ENCODE peak calls at places on chromosomes 13 and 19, in six cellular contexts. J is hepatocyte; L is CD4-positive, CD25-positive, alpha-beta regulatory T cell; X is left ventricle myocardium inferior; F is iPS DF 6.9; R is vagina. M is an unnamed sample.
A peak's percentile ranks its signal among the peaks of the same experiment; 100 is the strongest.

GRCh38 chr19:5719274-5719960 is 529 bp downstream of the LONP1 start:
- DNase-seq in L (peak; percentile 36), F (no peak), J (no peak), R (no peak), X (no peak), M (peak; percentile 71)

GRCh38 chr19:56141416-56141992 is 417 bp downstream of the ZNF444 start:
- DNase-seq in X (no peak), R (no peak), L (peak; percentile 54), J (peak; percentile 49), F (no peak), M (peak; percentile 61)

GRCh38 chr13:40589285-40590109 is 76.9 kb downstream of the FOXO1 start:
- DNase-seq in J (no peak), R (no peak), F (no peak), X (no peak), L (no peak), M (peak; percentile 87)

GRCh38 chr13:111049791-111050538 is 65.1 kb upstream of the ARHGEF7 start:
- DNase-seq in X (no peak), L (peak; percentile 16), J (peak; percentile 51), R (peak; percentile 76), F (no peak), M (no peak)

GRCh38 chr19:33472696-33473624 is 48.6 kb downstream of the PEPD start:
- DNase-seq in X (no peak), F (no peak), R (no peak), L (no peak), J (no peak), M (no peak)

GRCh38 chr13:20616059-20616797 is 49.3 kb downstream of the IFT88 start:
- DNase-seq in X (no peak), J (no peak), F (no peak), R (no peak), L (no peak), M (no peak)

GRCh38 chr19:7326105-7326877 is 22.4 kb upstream of the ARHGEF18 start:
- DNase-seq in X (no peak), F (peak; percentile 81), J (peak; percentile 30), L (peak; percentile 54), R (no peak), M (peak; percentile 87)

GRCh38 chr13:27962128-27962841 is 6.8 kb downstream of the CDX2 start:
- DNase-seq in X (no peak), F (no peak), L (no peak), R (no peak), J (peak; percentile 80), M (no peak)

GRCh38 chr19:32355309-32355708 is 9.9 kb downstream of the ZNF507 start:
- DNase-seq in F (no peak), X (no peak), J (no peak), R (no peak), L (no peak), M (no peak)
- H3K36me3 ChIP-seq in F (peaks cover 19% of the 10 kb centered on the region), X (peaks cover 81% of the 10 kb centered on the region), J (no peaks in the 10 kb centered on the region), R (no peaks in the 10 kb centered on the region), L (peaks cover 76% of the 10 kb centered on the region), M (peaks cover 72% of the 10 kb centered on the region)

DNA sequence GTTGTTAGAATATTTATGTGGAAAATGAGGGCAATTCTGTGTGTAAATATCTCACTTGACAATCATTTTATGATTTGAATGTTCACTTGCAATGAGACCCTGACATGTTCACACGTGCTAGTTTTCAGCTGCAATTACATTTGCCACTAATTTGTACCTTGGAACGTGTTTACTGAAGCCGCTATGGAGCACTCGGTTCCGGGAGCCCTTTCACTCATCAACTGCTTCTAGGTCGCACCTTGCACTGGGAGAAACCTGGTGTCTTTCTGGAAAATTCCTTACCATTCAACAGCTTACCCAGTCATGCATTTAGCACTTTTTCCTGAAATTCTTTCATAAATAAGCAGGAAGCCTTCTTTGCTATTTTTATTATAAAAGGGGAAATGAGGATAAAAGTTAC is 229.6 kb downstream of the ZIC5 start:
- DNase-seq in X (no peak), L (no peak), R (no peak), F (no peak), J (no peak), M (no peak)
- H3K27ac ChIP-seq in X (no peak overlapping the region), L (no peak overlapping the region), R (no peak overlapping the region), F (no peak overlapping the region), J (no peak overlapping the region), M (no peak overlapping the region)

DNA sequence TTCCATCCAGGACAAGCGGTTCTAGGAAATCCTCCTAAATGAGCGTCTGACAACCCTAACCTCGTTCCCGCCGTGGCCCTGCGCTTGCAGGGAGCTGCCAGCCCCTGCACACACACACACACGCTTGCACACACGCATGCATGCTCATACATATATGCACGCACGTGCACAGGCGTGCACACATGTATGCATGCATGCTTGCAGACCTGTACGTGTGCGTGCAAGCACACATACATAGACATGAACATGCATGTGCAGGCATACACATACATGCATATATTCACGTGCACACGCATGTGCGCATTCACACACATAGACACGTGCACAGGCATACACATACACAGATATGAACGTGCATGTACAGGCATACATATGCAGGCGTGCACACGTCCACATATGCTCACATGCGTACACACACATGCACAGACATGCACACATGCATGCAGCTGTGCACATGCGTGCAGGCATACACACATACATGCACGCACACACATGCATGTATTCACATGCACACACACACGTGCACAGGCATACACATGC is 35.6 kb downstream of the SMIM24 start:
- DNase-seq in X (no peak), F (no peak), J (no peak), R (no peak), L (no peak), M (no peak)
- H3K36me3 ChIP-seq in X (peaks cover 48% of the 10 kb centered on the region), F (no peaks in the 10 kb centered on the region), J (no peaks in the 10 kb centered on the region), R (no peaks in the 10 kb centered on the region), L (peaks cover 3% of the 10 kb centered on the region), M (no peaks in the 10 kb centered on the region)

GRCh38 chr13:30376426-30377311 is 45.6 kb upstream of the UBE2L5 start:
- DNase-seq in L (peak; percentile 90), X (no peak), F (no peak), R (no peak), J (no peak), M (peak; percentile 91)

GRCh38 chr13:30371649-30372265 is 50.5 kb upstream of the UBE2L5 start:
- DNase-seq in L (peak; percentile 89), F (no peak), J (peak; percentile 78), X (no peak), R (no peak), M (peak; percentile 99)

GRCh38 chr13:30375436-30375835 is 46.9 kb upstream of the UBE2L5 start:
- DNase-seq in R (no peak), F (no peak), L (no peak), J (no peak), X (no peak), M (peak; percentile 77)

GRCh38 chr13:30370916-30371521 is 51.3 kb upstream of the UBE2L5 start:
- DNase-seq in X (no peak), L (no peak), J (no peak), F (no peak), R (no peak), M (no peak)

GRCh38 chr13:30373727-30374126 is 48.6 kb upstream of the UBE2L5 start:
- DNase-seq in R (no peak), X (no peak), F (no peak), L (peak; percentile 70), J (no peak), M (peak; percentile 83)
- H3K27ac ChIP-seq in R (no peak overlapping the region), X (no peak overlapping the region), F (no peak overlapping the region), L (peak overlapping the region; percentile 85), J (no peak overlapping the region), M (peak overlapping the region; percentile 98)

GRCh38 chr19:15453906-15454305 is 4.2 kb upstream of the WIZ start:
- DNase-seq in R (no peak), J (no peak), F (no peak), X (no peak), L (no peak), M (no peak)

GRCh38 chr19:15450528-15450890 is 753 bp upstream of the WIZ start:
- DNase-seq in F (no peak), R (no peak), L (no peak), J (no peak), X (no peak), M (no peak)

GRCh38 chr19:15452111-15453047 is 2.6 kb upstream of the WIZ start:
- DNase-seq in L (no peak), R (peak; percentile 91), J (peak; percentile 86), X (peak; percentile 91), F (peak; percentile 71), M (peak; percentile 65)

GRCh38 chr19:15454371-15454800 is 4.6 kb upstream of the WIZ start:
- DNase-seq in R (no peak), L (no peak), X (no peak), F (no peak), J (no peak), M (no peak)

DNA sequence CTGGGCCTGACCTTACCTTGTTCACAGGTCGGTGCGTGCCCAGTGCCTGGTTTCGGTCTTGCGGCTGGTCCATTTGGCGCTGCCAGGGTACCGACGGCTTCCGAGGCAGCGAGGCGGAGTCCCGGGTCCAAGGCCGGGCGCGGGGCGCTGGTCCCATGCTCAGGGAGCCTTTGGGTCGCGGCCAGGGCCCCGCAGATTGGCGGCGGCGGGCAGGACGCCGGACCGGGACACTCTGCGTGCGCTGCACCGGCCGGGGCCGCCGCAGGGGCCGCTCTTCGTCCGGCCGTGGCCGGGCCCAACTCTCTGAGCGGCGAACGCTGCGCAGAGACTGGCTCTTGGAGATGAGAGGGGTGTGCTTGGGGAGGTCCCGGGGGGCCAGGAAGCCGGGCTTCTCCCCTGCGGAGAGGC is 3.3 kb upstream of the WIZ start:
- DNase-seq in L (no peak), F (no peak), X (no peak), J (peak; percentile 51), R (no peak), M (no peak)
- H3K36me3 ChIP-seq in L (peaks cover 54% of the 10 kb centered on the region), F (no peaks in the 10 kb centered on the region), X (no peaks in the 10 kb centered on the region), J (no peaks in the 10 kb centered on the region), R (no peaks in the 10 kb centered on the region), M (no peaks in the 10 kb centered on the region)

DNA sequence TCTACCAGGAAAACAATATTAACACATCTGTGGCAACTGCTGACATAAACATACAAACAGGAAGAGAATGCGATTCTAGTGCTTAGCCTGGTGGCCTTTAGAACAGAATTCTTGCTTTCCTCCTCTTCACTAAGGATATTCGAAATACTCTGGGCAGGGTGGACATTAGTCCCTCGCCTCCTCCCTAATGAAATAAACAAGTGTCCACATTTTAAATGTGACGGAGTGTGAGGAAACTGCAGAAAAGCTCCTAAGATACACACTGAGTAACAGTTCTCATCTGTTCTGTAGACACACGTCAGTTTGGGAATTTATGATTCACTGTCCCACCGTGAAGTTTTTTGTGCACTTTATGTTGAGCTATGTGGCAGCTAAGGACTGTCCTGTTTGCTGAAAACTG is 639 bp downstream of the STARD13 start:
- DNase-seq in J (peak; percentile 23), R (no peak), F (no peak), X (no peak), L (no peak), M (no peak)
- H3K27ac ChIP-seq in J (peak overlapping the region; percentile 93), R (peak overlapping the region; percentile 79), F (no peak overlapping the region), X (peak overlapping the region; percentile 96), L (no peak overlapping the region), M (no peak overlapping the region)

DNA sequence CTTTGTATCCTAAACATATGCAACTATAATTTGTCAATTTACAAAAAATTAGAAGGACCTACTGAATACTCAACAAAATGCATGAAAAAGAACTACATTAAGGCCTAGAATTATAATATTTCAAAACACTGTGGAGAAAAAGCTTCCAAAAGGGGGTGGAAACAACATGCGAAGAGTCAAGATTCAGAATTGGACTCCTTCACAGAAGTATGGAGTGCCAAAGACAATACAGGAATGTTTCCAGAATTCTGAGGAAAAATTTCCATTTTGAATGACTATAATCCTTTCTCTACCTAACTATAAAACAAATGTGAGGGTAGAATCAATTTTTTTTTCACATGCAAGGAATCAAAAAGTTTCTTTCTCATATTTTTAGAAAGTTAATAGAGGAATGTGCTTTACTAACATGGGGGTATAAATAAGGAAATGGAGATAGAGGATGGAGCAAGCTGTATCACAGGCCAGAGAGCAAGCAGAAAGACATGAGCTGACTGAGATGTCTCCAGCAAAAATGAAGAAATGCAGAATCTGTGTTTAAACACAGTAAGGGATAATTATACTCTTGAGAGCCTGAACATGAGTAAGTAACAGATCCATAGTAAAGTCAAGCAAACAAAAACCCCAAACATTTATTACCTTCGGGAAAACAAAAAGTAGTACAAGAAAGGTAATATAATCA is 39.5 kb upstream of the SMAD9 start:
- DNase-seq in F (no peak), R (no peak), L (no peak), X (no peak), J (no peak), M (no peak)
- H3K36me3 ChIP-seq in F (peaks cover 4% of the 10 kb centered on the region), R (no peaks in the 10 kb centered on the region), L (peaks cover 47% of the 10 kb centered on the region), X (peaks cover 51% of the 10 kb centered on the region), J (no peaks in the 10 kb centered on the region), M (peaks cover 40% of the 10 kb centered on the region)